ENCODE peak calls at places on chromosomes 13 and 19, in four cellular contexts. One of them, this sample, is unnamed.

GRCh38 chr13:78569029-78569428 is 34.3 kb downstream of the POU4F1 start:
- DNase-seq in amniotic stem cell: no peak
- DNase-seq in NB4: no peak
- DNase-seq in foreskin melanocyte: no peak
- DNase-seq in this sample: no peak

GRCh38 chr19:14054721-14055120 is 7.2 kb downstream of the PALM3 start:
- DNase-seq in amniotic stem cell: no peak
- DNase-seq in NB4: no peak
- DNase-seq in foreskin melanocyte: no peak
- DNase-seq in this sample: no peak

GRCh38 chr19:19539738-19540703 is 2.0 kb downstream of the CILP2 start:
- DNase-seq in amniotic stem cell: no peak
- DNase-seq in foreskin melanocyte: no peak
- DNase-seq in NB4: no peak
- DNase-seq in this sample: peak; percentile 80

GRCh38 chr13:73844986-73845385 is 289.2 kb downstream of the KLF12 start:
- DNase-seq in amniotic stem cell: no peak
- DNase-seq in foreskin melanocyte: no peak
- DNase-seq in NB4: no peak
- DNase-seq in this sample: no peak

GRCh38 chr19:6097911-6098310 is 12.4 kb downstream of the RFX2 start:
- DNase-seq in foreskin melanocyte: no peak
- DNase-seq in NB4: no peak
- DNase-seq in amniotic stem cell: no peak
- DNase-seq in this sample: no peak

GRCh38 chr13:36428083-36428482 is 4.2 kb upstream of the CCNA1 start:
- DNase-seq in amniotic stem cell: no peak
- DNase-seq in NB4: no peak
- DNase-seq in foreskin melanocyte: no peak
- DNase-seq in this sample: no peak

GRCh38 chr19:42427313-42427712 is at the start of gene LIPE:
- DNase-seq in amniotic stem cell: no peak
- DNase-seq in foreskin melanocyte: no peak
- DNase-seq in NB4: no peak
- DNase-seq in this sample: no peak

GRCh38 chr13:97307882-97308624 is 85.9 kb downstream of the MBNL2 start:
- DNase-seq in NB4: no peak
- DNase-seq in foreskin melanocyte: peak; percentile 94
- DNase-seq in amniotic stem cell: peak; percentile 43
- DNase-seq in this sample: peak; percentile 96

GRCh38 chr13:41981961-41982723 is 21.2 kb upstream of the VWA8 start:
- DNase-seq in amniotic stem cell: no peak
- DNase-seq in NB4: no peak
- DNase-seq in foreskin melanocyte: no peak
- DNase-seq in this sample: no peak

GRCh38 chr13:84050551-84050950 is 168.3 kb upstream of the SLITRK1 start:
- DNase-seq in foreskin melanocyte: no peak
- DNase-seq in NB4: no peak
- DNase-seq in amniotic stem cell: no peak
- DNase-seq in this sample: no peak